ENCODE peak calls at places on chromosomes 1 and 21, in four cellular contexts. P, E, L and Z are unnamed samples. For H3K4me1, the result is how much of the 10 kb centered on the place peaks cover.

GRCh38 chr1:90135306-90135705 is 140.4 kb downstream of the ZNF326 start:
- DNase-seq in E (no peak), P (no peak), L (no peak), Z (no peak)

GRCh38 chr21:34536311-34536710 is 24.3 kb upstream of the KCNE1 start:
- DNase-seq in P (no peak), E (no peak), L (no peak), Z (no peak)

GRCh38 chr1:222817529-222817928 is 2.7 kb downstream of the DISP1 start:
- DNase-seq in E (no peak), L (no peak), P (no peak), Z (peak)

GRCh38 chr1:10250663-10251062 is 40.3 kb downstream of the KIF1B start:
- DNase-seq in E (no peak), P (no peak), L (no peak), Z (no peak)

GRCh38 chr1:184222561-184223157 is 164.2 kb upstream of the C1orf21 start:
- DNase-seq in E (peak), L (peak), P (peak), Z (peak)

GRCh38 chr1:88311907-88312306 is 372.2 kb upstream of the PKN2 start:
- DNase-seq in L (no peak), P (no peak), E (no peak), Z (no peak)

GRCh38 chr1:998905-999796 is 746 bp downstream of the HES4 start:
- DNase-seq in L (peak), P (peak), E (peak), Z (no peak)

GRCh38 chr1:179807691-179808485 is 64.8 kb downstream of the FAM163A start:
- DNase-seq in P (no peak), L (no peak), E (no peak), Z (no peak)

GRCh38 chr21:45954271-45954670 is 27.3 kb upstream of the COL6A1 start:
- DNase-seq in E (no peak), L (no peak), P (peak), Z (no peak)

GRCh38 chr1:69221492-69221990 is 346.2 kb upstream of the LRRC7 start:
- DNase-seq in E (no peak), L (no peak), P (peak), Z (no peak)

GRCh38 chr1:175178056-175178455 is 14.5 kb downstream of the KIAA0040 start:
- DNase-seq in L (no peak), P (peak), E (no peak), Z (no peak)

GRCh38 chr1:43951021-43951985 is 4.6 kb downstream of the IPO13 start:
- DNase-seq in L (no peak), E (no peak), P (no peak), Z (no peak)

GRCh38 chr1:107140703-107141490 is at the start of gene NTNG1:
- DNase-seq in L (peak), P (peak), E (no peak), Z (no peak)

GRCh38 chr21:35220301-35220700 is 171.2 kb upstream of the RUNX1 start:
- DNase-seq in P (no peak), E (no peak), L (no peak), Z (no peak)

GRCh38 chr1:174366946-174367345 is 80.8 kb upstream of the GPR52 start:
- DNase-seq in P (no peak), L (no peak), E (no peak), Z (no peak)

DNA sequence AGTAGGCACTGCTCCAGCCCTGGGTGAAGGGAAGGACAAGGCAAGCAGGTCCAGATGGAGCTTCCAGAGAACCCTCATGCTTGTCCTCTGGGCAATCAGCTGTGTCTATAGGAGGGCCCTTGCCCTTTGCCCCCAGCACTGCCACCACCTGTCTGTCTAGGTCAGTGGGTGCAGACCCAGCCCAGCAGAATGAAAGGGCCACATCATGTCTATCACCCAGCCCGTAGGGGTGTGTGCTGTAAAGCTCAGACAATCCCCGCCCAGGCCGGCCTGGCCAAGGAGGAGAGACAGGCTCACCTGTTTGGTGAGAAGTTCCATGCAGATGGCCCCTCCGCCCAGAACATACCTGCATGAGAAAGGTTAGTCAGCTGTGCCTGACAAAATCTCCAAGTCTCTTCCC is 7.0 kb downstream of the UBE2Q1 start:
- DNase-seq in E (no peak), P (no peak), L (no peak), Z (no peak)
- H3K4me1 ChIP-seq in E (under half), P (under half), L (under half), Z (under half)

GRCh38 chr1:56535949-56536348 is 43.4 kb downstream of the PLPP3 start:
- DNase-seq in E (peak), L (no peak), P (peak), Z (no peak)

GRCh38 chr1:56535362-56535761 is 44.0 kb downstream of the PLPP3 start:
- DNase-seq in P (no peak), E (no peak), L (no peak), Z (no peak)

GRCh38 chr1:56540467-56540866 is 38.9 kb downstream of the PLPP3 start:
- DNase-seq in E (no peak), P (no peak), L (no peak), Z (no peak)

GRCh38 chr1:56539403-56539802 is 40.0 kb downstream of the PLPP3 start:
- DNase-seq in L (no peak), E (no peak), P (no peak), Z (no peak)

DNA sequence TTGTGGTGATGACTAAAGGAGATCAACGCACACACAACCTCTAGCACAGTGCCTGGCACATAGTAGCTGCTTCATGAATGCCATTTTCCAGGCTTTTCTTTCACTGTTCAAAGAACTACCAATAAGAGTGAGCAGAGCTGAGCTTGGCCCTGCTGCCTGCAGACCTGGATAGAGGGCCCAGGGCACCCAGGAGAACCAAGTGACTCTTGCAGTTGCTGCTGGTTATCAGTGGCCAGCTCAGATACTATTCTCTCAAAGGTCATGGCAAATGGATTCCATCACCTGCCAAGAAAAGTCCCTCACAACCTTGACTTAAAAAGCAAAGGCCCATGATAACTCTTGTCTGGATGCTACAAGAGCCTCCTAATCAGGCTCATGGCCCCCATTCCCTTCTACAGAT is 41.7 kb downstream of the PLPP3 start:
- DNase-seq in P (no peak), E (no peak), L (no peak), Z (no peak)
- H3K4me1 ChIP-seq in P (under half), E (half or more), L (under half), Z (under half)

GRCh38 chr1:200410566-200410878 is 686 bp upstream of the ZNF281 start:
- DNase-seq in L (no peak), P (peak), E (no peak), Z (no peak)
- H3K4me1 ChIP-seq in L (under half), P (under half), E (under half), Z (under half)

DNA sequence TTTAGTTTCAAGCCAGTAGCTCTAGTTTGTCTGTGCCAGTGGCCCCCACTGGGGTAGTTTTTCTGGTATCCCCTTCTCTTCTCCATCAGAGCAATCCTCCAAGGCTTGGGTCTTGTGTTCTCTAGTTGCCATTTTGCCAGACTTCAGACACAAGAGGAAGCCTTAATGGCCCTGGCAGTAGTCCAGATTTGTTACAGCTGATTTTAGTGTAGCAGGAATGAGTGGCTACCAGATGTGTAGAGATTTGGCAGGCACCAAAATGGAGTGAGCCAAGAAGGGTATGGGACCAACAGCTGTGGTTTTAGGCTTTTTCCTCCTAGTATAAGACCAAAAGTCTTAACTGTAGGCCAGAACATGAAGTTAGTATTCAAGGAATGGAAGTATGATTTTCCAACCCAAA is 56.8 kb downstream of the ACP6 start:
- DNase-seq in L (no peak), P (no peak), E (no peak), Z (no peak)
- H3K4me1 ChIP-seq in L (under half), P (under half), E (under half), Z (under half)

GRCh38 chr1:101388904-101389546 is 152.2 kb downstream of the S1PR1 start:
- DNase-seq in E (no peak), P (no peak), L (no peak), Z (no peak)
- H3K4me1 ChIP-seq in E (under half), P (under half), L (under half), Z (under half)

GRCh38 chr1:236518343-236518742 is 5.4 kb upstream of the LGALS8 start:
- DNase-seq in P (no peak), L (no peak), E (no peak), Z (no peak)

GRCh38 chr1:236515443-236515958 is 8.3 kb upstream of the LGALS8 start:
- DNase-seq in P (no peak), L (no peak), E (no peak), Z (no peak)

GRCh38 chr1:236512019-236512418 is 11.8 kb upstream of the LGALS8 start:
- DNase-seq in E (no peak), L (no peak), P (no peak), Z (no peak)

GRCh38 chr1:236516929-236517704 is 6.7 kb upstream of the LGALS8 start:
- DNase-seq in E (no peak), P (no peak), L (peak), Z (no peak)

DNA sequence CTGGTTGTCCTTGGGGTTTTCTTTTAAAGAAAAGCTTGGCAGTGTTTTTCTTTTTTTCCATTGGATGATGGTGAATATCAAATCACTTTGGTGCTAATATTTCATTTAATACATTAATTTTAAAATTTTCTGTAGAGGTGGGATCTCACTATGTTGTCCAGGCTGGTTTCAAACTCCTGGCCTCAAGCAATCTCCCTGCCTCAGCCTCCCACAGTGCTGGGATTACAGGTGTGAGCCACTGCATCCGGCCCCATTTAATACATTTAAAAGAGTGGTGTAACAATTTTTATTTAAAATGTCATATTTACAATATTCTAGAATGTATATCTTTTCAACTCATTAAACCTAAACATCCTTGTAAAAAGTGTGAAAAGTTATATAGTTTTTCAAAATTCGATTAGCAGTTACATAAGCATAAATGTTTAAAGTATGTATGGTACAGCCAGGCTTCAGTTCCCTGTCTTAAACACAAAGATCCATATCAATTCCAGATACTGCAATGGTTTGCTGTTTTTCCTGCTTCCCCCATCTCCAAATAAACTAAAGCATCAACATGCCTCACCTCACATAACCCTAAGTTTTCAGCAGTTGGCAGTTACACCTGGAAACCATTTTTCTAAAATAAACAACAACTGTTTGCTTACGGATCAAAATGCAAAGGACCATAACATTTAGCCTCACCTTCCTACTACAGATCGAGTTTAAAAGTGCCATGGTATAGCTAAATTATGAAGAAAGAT is 8.9 kb upstream of the LGALS8 start:
- DNase-seq in E (no peak), P (no peak), L (no peak), Z (no peak)
- H3K4me1 ChIP-seq in E (under half), P (under half), L (under half), Z (under half)